ENCODE peak calls at places on chromosomes 7 and 10, in nine cellular contexts. K is mammary epithelial cell; L is CD8-positive, alpha-beta memory T cell; Z is thoracic aorta; X is spleen; M is SJCRH30; I is psoas muscle; A is fibroblast of lung; C is hepatocyte. E is an unnamed sample.

GRCh38 chr7:69819306-69819705 is 221.0 kb downstream of the AUTS2 start:
- DNase-seq in K (no peak), L (no peak), Z (no peak), X (no peak), M (no peak), I (no peak), A (no peak), C (no peak), E (no peak)

GRCh38 chr10:10515479-10516204 is 502.0 kb upstream of the CELF2 start:
- DNase-seq in K (no peak), L (no peak), Z (no peak), X (no peak), M (no peak), I (no peak), A (no peak), C (no peak), E (no peak)

GRCh38 chr10:6528198-6528950 is 51.7 kb downstream of the PRKCQ start:
- DNase-seq in K (peak), L (no peak), Z (no peak), X (no peak), M (no peak), I (no peak), A (no peak), C (no peak), E (no peak)

GRCh38 chr7:105647591-105647990 is 66.3 kb upstream of the EFCAB10 start:
- DNase-seq in K (no peak), L (no peak), Z (no peak), X (no peak), M (peak), I (no peak), A (no peak), C (no peak), E (no peak)

GRCh38 chr7:94396044-94396443 is 1.3 kb downstream of the COL1A2 start:
- DNase-seq in K (no peak), L (no peak), Z (no peak), X (no peak), M (no peak), I (no peak), A (peak), C (peak), E (no peak)

GRCh38 chr7:71491331-71491730 is 359.4 kb downstream of the GALNT17 start:
- DNase-seq in K (no peak), L (no peak), Z (no peak), X (no peak), M (no peak), I (no peak), A (peak), C (peak), E (no peak)

GRCh38 chr7:77362905-77363304 is 53.2 kb downstream of the GSAP start:
- DNase-seq in K (no peak), L (no peak), Z (no peak), X (no peak), M (no peak), I (no peak), A (no peak), C (no peak), E (no peak)

GRCh38 chr10:108095932-108096925 is 931.7 kb upstream of the SORCS1 start:
- DNase-seq in K (no peak), L (no peak), Z (no peak), X (no peak), M (no peak), I (peak), A (no peak), C (no peak), E (no peak)

GRCh38 chr10:6542999-6543430 is 37.1 kb downstream of the PRKCQ start:
- DNase-seq in K (no peak), L (peak), Z (no peak), X (no peak), M (no peak), I (no peak), A (no peak), C (no peak), E (no peak)

GRCh38 chr7:130468612-130469011 is 23.3 kb upstream of the MEST start:
- DNase-seq in K (no peak), L (no peak), Z (no peak), X (no peak), M (no peak), I (no peak), A (no peak), C (no peak), E (no peak)

GRCh38 chr10:11170993-11171416 is 153.3 kb downstream of the CELF2 start:
- DNase-seq in K (no peak), L (no peak), Z (no peak), X (no peak), M (no peak), I (no peak), A (no peak), C (no peak), E (no peak)

GRCh38 chr10:110410329-110411046 is 87.2 kb upstream of the DUSP5 start:
- DNase-seq in K (peak), L (no peak), Z (no peak), X (no peak), M (peak), I (peak), A (peak), C (peak), E (no peak)

GRCh38 chr10:6091630-6092029 is 2.8 kb downstream of the RBM17 start:
- DNase-seq in K (no peak), L (peak), Z (no peak), X (no peak), M (no peak), I (no peak), A (no peak), C (no peak), E (no peak)

GRCh38 chr7:36620166-36620708 is 104.1 kb downstream of the AOAH start:
- DNase-seq in K (peak), L (no peak), Z (no peak), X (no peak), M (peak), I (no peak), A (no peak), C (no peak), E (no peak)

GRCh38 chr7:103113164-103113563 is 35.7 kb downstream of the NAPEPLD start:
- DNase-seq in K (peak), L (no peak), Z (peak), X (no peak), M (peak), I (no peak), A (peak), C (no peak), E (no peak)

GRCh38 chr7:77409739-77410545 is 6.2 kb downstream of the GSAP start:
- DNase-seq in K (peak), L (no peak), Z (no peak), X (no peak), M (no peak), I (no peak), A (peak), C (no peak), E (no peak)

GRCh38 chr10:36602374-36602773 is 523.0 kb upstream of the ANKRD30A start:
- DNase-seq in K (peak), L (no peak), Z (no peak), X (no peak), M (no peak), I (no peak), A (peak), C (no peak), E (no peak)

GRCh38 chr7:129161524-129161923 is 17.0 kb downstream of the TSPAN33 start:
- DNase-seq in K (no peak), L (no peak), Z (no peak), X (no peak), M (no peak), I (no peak), A (no peak), C (no peak), E (no peak)

GRCh38 chr10:131311661-131312260 is at the start of gene TCERG1L:
- DNase-seq in K (no peak), L (no peak), Z (no peak), X (peak), M (no peak), I (no peak), A (no peak), C (peak), E (no peak)

GRCh38 chr7:124784879-124785818 is 19.6 kb upstream of the GPR37 start:
- DNase-seq in K (peak), L (no peak), Z (no peak), X (no peak), M (peak), I (peak), A (peak), C (peak), E (peak)

GRCh38 chr10:112565434-112566053 is 118.5 kb downstream of the VTI1A start:
- DNase-seq in K (peak), L (no peak), Z (no peak), X (no peak), M (peak), I (no peak), A (peak), C (peak), E (peak)

GRCh38 chr7:37281368-37282092 is 167.1 kb downstream of the ELMO1 start:
- DNase-seq in K (no peak), L (no peak), Z (no peak), X (no peak), M (no peak), I (no peak), A (no peak), C (no peak), E (peak)

GRCh38 chr10:125294109-125294508 is 133.7 kb upstream of the CTBP2 start:
- DNase-seq in K (no peak), L (no peak), Z (no peak), X (no peak), M (no peak), I (no peak), A (no peak), C (no peak), E (no peak)

GRCh38 chr7:48088559-48089414 is at the start of gene UPP1:
- DNase-seq in K (peak), L (peak), Z (peak), X (peak), M (peak), I (peak), A (peak), C (peak), E (peak)

GRCh38 chr7:22728416-22729029 is 1.5 kb downstream of the IL6 start:
- DNase-seq in K (peak), L (no peak), Z (no peak), X (no peak), M (no peak), I (no peak), A (peak), C (peak), E (no peak)

GRCh38 chr10:120806081-120806480 is 45.1 kb upstream of the WDR11 start:
- DNase-seq in K (no peak), L (no peak), Z (no peak), X (no peak), M (no peak), I (no peak), A (no peak), C (no peak), E (no peak)

GRCh38 chr7:28681693-28682092 is 269.4 kb downstream of the CREB5 start:
- DNase-seq in K (no peak), L (no peak), Z (no peak), X (no peak), M (no peak), I (no peak), A (no peak), C (no peak), E (no peak)

GRCh38 chr10:89466599-89467035 is 52.2 kb downstream of the IFIT5 start:
- DNase-seq in K (peak), L (no peak), Z (no peak), X (no peak), M (peak), I (no peak), A (peak), C (peak), E (no peak)

GRCh38 chr10:28845009-28845682 is 167.8 kb downstream of the BAMBI start:
- DNase-seq in K (no peak), L (no peak), Z (no peak), X (no peak), M (no peak), I (no peak), A (peak), C (no peak), E (no peak)

GRCh38 chr10:69335063-69335587 is 56.8 kb downstream of the HK1 start:
- DNase-seq in K (no peak), L (peak), Z (no peak), X (peak), M (no peak), I (peak), A (peak), C (no peak), E (no peak)

GRCh38 chr7:118183254-118183585 is 744 bp upstream of the LSM8 start:
- DNase-seq in K (peak), L (no peak), Z (no peak), X (peak), M (no peak), I (no peak), A (no peak), C (no peak), E (no peak)

GRCh38 chr7:23530901-23531793 is 634 bp downstream of the TRA2A start:
- DNase-seq in K (peak), L (peak), Z (no peak), X (peak), M (peak), I (peak), A (peak), C (peak), E (peak)

GRCh38 chr10:12969951-12970350 is 31.6 kb downstream of the CCDC3 start:
- DNase-seq in K (no peak), L (no peak), Z (no peak), X (no peak), M (no peak), I (no peak), A (peak), C (no peak), E (no peak)

GRCh38 chr10:78471723-78472541 is 438.3 kb downstream of the RPS24 start:
- DNase-seq in K (no peak), L (no peak), Z (no peak), X (no peak), M (no peak), I (no peak), A (no peak), C (peak), E (no peak)
- H3K27ac ChIP-seq in K (no peak), L (no peak), Z (no peak), X (peak), M (no peak), I (no peak), A (no peak), C (peak), E (no peak)

GRCh38 chr7:43110790-43111362 is 1.6 kb upstream of the HECW1 start:
- DNase-seq in K (no peak), L (no peak), Z (no peak), X (no peak), M (no peak), I (no peak), A (no peak), C (no peak), E (no peak)

GRCh38 chr7:43112941-43113621 is 634 bp downstream of the HECW1 start:
- DNase-seq in K (peak), L (no peak), Z (no peak), X (no peak), M (no peak), I (peak), A (peak), C (peak), E (no peak)

GRCh38 chr7:43113622-43114450 is 1.4 kb downstream of the HECW1 start:
- DNase-seq in K (no peak), L (no peak), Z (no peak), X (no peak), M (no peak), I (no peak), A (peak), C (no peak), E (peak)

GRCh38 chr7:43114451-43114765 is 2.0 kb downstream of the HECW1 start:
- DNase-seq in K (no peak), L (no peak), Z (no peak), X (no peak), M (no peak), I (no peak), A (no peak), C (no peak), E (no peak)

DNA sequence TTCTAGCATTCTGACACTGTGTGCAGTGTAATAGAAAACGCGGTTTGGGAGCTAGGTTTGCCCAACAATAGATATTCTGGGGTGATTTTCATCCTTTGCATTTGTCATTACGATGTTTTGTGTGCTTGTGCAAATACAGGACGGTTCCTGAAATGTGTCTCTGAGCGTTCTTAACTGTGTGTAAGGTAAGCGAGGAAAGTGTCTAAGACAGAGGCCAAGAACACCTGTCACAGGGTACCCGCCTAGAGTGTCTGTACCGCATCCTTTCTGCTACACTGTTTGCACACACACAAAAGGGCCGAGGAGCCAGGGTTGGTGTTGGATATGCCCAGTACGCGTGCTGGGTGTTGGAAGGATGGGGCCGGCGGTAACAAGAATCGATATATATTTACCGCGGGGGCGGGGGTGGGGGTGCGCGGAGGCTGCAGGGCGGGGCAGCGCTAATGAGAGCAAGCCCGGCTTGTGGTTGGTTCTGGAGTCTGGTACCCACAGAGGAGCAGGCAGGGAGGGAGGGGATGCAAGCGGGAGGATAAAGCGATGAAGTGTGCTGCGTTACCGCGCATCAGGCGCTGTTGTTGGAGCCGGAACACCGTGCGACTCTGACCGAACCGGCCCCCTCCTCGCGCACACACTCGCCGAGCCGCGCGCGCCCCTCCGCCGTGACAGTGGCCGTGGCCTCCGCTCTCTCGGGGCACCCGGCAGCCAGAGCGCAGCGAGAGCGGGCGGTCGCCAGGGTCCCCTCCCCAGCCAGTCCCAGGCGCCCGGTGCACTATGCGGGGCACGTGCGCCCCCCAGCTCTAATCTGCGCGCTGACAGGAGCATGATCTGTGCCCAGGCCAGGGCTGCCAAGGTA is at the start of gene HECW1:
- DNase-seq in K (no peak), L (no peak), Z (no peak), X (no peak), M (no peak), I (no peak), A (no peak), C (no peak), E (peak)
- H3K27ac ChIP-seq in K (no peak), L (no peak), Z (no peak), X (no peak), M (no peak), I (no peak), A (no peak), C (no peak), E (peak)

DNA sequence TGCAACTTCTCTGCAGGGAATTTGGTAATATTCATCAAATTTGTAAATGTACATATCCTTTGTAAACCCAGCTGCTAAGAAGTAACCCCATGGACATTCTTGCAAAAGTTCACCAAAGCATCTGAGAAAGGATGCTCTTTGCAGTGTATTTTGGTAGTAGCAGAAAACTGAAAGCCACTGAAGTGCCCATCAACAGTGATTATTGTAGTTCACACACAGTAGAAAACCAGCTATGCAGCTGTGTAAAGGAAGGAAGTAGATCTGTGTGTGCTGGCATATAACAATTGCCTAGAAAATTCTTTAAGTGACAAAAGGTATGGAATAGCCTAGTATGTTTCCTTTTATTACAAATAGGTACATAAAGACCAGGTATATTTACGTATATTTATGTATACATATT is 1.2 kb upstream of the FRMPD2 start:
- DNase-seq in K (no peak), L (no peak), Z (no peak), X (no peak), M (no peak), I (no peak), A (no peak), C (no peak), E (no peak)
- H3K27ac ChIP-seq in K (no peak), L (no peak), Z (no peak), X (no peak), M (no peak), I (no peak), A (no peak), C (no peak), E (no peak)

DNA sequence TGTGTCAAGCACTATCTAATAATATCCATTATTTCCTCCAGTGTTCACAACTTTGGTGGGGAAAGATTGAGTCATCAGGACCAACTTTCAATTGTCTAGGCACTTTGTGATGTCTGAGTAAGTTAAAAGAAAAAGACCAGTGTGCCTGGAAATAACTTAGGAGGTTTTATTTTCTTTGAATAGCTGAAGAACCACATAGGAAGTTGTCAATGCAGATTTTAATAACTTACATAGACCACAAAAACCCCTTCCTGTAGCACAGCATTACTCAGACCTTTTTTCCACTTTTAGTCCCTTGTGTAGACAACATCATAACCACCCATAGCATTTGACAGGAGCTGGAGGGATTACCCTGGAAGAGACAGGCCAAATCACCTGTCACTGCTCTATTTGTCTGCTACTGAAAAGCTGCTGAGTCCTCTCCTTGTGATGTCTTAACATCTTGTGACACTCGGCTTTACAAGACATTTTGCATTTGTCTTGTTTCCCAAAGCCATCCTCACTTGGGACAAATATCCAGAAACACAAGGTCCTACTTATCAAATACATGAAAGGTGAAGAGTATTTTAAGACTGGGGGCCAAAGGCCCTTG is 241.5 kb upstream of the PTER start:
- DNase-seq in K (peak), L (no peak), Z (no peak), X (no peak), M (no peak), I (no peak), A (no peak), C (no peak), E (no peak)
- H3K27ac ChIP-seq in K (no peak), L (no peak), Z (no peak), X (no peak), M (no peak), I (no peak), A (no peak), C (no peak), E (no peak)

GRCh38 chr7:30159153-30159552 is 24.4 kb downstream of the MTURN start:
- DNase-seq in K (no peak), L (no peak), Z (no peak), X (no peak), M (no peak), I (no peak), A (no peak), C (no peak), E (no peak)
- H3K27ac ChIP-seq in K (no peak), L (no peak), Z (no peak), X (peak), M (no peak), I (no peak), A (no peak), C (no peak), E (no peak)

GRCh38 chr7:114859477-114859876 is 62.4 kb upstream of the MDFIC start:
- DNase-seq in K (no peak), L (no peak), Z (no peak), X (no peak), M (no peak), I (no peak), A (no peak), C (no peak), E (no peak)

GRCh38 chr7:114856625-114857024 is 65.3 kb upstream of the MDFIC start:
- DNase-seq in K (peak), L (no peak), Z (no peak), X (no peak), M (no peak), I (no peak), A (no peak), C (no peak), E (no peak)

GRCh38 chr7:114860196-114860595 is 61.7 kb upstream of the MDFIC start:
- DNase-seq in K (peak), L (no peak), Z (no peak), X (no peak), M (no peak), I (no peak), A (no peak), C (no peak), E (no peak)

GRCh38 chr7:114854369-114854768 is 67.5 kb upstream of the MDFIC start:
- DNase-seq in K (no peak), L (no peak), Z (no peak), X (no peak), M (no peak), I (no peak), A (no peak), C (no peak), E (no peak)

DNA sequence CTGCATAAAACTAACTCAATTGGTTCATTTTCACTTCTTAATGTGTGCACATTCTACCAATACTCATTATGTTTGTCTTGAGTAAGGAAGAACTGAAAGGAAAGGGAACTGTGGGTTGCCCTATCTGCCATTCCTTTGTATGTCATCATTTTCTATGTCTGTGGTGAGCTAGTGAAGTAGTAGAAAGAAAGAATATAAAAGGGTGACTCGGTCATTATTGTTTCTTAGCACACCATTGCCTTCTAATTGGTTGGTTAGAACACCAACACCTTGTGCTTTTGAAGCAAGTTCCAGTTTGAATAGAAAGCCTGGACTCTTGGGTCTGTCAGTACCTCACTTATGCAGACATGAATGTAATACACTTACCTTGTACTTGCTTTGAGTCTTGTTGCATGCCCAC is 64.3 kb upstream of the MDFIC start:
- DNase-seq in K (peak), L (no peak), Z (no peak), X (no peak), M (no peak), I (no peak), A (no peak), C (no peak), E (no peak)
- H3K27ac ChIP-seq in K (no peak), L (no peak), Z (no peak), X (no peak), M (no peak), I (no peak), A (no peak), C (no peak), E (no peak)

E was measured in caudate nucleus.